ENCODE peak calls at places on chromosomes 6 and 20, in ten cellular contexts. One of them, this sample, is unnamed.

GRCh38 chr6:22078802-22079545 is 217.9 kb downstream of the PRL start:
- DNase-seq in KG1: no peak
- DNase-seq in CD4-positive, CD25-positive, alpha-beta regulatory T cell: no peak
- DNase-seq in occipital lobe: no peak
- DNase-seq in activated gamma-delta T cell treated with anti-CD3 and anti-CD28 coated beads, Interleukin-2, amount 50 U/mL, for 16 hours: no peak
- DNase-seq in IMR-90: no peak
- DNase-seq in neural progenitor cell: peak
- DNase-seq in SHP77: no peak
- DNase-seq in foreskin melanocyte: no peak
- DNase-seq in mucosa of gallbladder: no peak
- DNase-seq in this sample: no peak

GRCh38 chr20:60729119-60729900 is 522.8 kb upstream of the CDH4 start:
- DNase-seq in activated gamma-delta T cell treated with anti-CD3 and anti-CD28 coated beads, Interleukin-2, amount 50 U/mL, for 16 hours: no peak
- DNase-seq in neural progenitor cell: peak
- DNase-seq in mucosa of gallbladder: no peak
- DNase-seq in IMR-90: no peak
- DNase-seq in foreskin melanocyte: no peak
- DNase-seq in CD4-positive, CD25-positive, alpha-beta regulatory T cell: no peak
- DNase-seq in KG1: no peak
- DNase-seq in occipital lobe: no peak
- DNase-seq in SHP77: no peak
- DNase-seq in this sample: no peak

GRCh38 chr6:148969679-148970078 is 222.8 kb downstream of the UST start:
- DNase-seq in activated gamma-delta T cell treated with anti-CD3 and anti-CD28 coated beads, Interleukin-2, amount 50 U/mL, for 16 hours: no peak
- DNase-seq in CD4-positive, CD25-positive, alpha-beta regulatory T cell: no peak
- DNase-seq in mucosa of gallbladder: no peak
- DNase-seq in occipital lobe: no peak
- DNase-seq in IMR-90: peak
- DNase-seq in neural progenitor cell: peak
- DNase-seq in SHP77: no peak
- DNase-seq in foreskin melanocyte: no peak
- DNase-seq in KG1: no peak
- DNase-seq in this sample: peak

GRCh38 chr20:22425344-22426295 is 158.8 kb downstream of the FOXA2 start:
- DNase-seq in IMR-90: no peak
- DNase-seq in neural progenitor cell: no peak
- DNase-seq in foreskin melanocyte: no peak
- DNase-seq in occipital lobe: no peak
- DNase-seq in KG1: no peak
- DNase-seq in SHP77: no peak
- DNase-seq in activated gamma-delta T cell treated with anti-CD3 and anti-CD28 coated beads, Interleukin-2, amount 50 U/mL, for 16 hours: no peak
- DNase-seq in CD4-positive, CD25-positive, alpha-beta regulatory T cell: no peak
- DNase-seq in mucosa of gallbladder: no peak
- DNase-seq in this sample: no peak

GRCh38 chr20:17227669-17228623 is 1.1 kb downstream of the PCSK2 start:
- DNase-seq in foreskin melanocyte: no peak
- DNase-seq in KG1: no peak
- DNase-seq in mucosa of gallbladder: no peak
- DNase-seq in activated gamma-delta T cell treated with anti-CD3 and anti-CD28 coated beads, Interleukin-2, amount 50 U/mL, for 16 hours: no peak
- DNase-seq in CD4-positive, CD25-positive, alpha-beta regulatory T cell: no peak
- DNase-seq in SHP77: peak
- DNase-seq in neural progenitor cell: peak
- DNase-seq in occipital lobe: peak
- DNase-seq in IMR-90: peak
- DNase-seq in this sample: peak

GRCh38 chr20:54234991-54235390 is 27.1 kb downstream of the PFDN4 start:
- DNase-seq in SHP77: no peak
- DNase-seq in activated gamma-delta T cell treated with anti-CD3 and anti-CD28 coated beads, Interleukin-2, amount 50 U/mL, for 16 hours: no peak
- DNase-seq in CD4-positive, CD25-positive, alpha-beta regulatory T cell: no peak
- DNase-seq in KG1: no peak
- DNase-seq in foreskin melanocyte: no peak
- DNase-seq in neural progenitor cell: no peak
- DNase-seq in occipital lobe: no peak
- DNase-seq in IMR-90: no peak
- DNase-seq in mucosa of gallbladder: no peak
- DNase-seq in this sample: no peak

GRCh38 chr6:11277275-11278206 is 45.1 kb upstream of the NEDD9 start:
- DNase-seq in neural progenitor cell: peak
- DNase-seq in foreskin melanocyte: peak
- DNase-seq in KG1: no peak
- DNase-seq in CD4-positive, CD25-positive, alpha-beta regulatory T cell: peak
- DNase-seq in activated gamma-delta T cell treated with anti-CD3 and anti-CD28 coated beads, Interleukin-2, amount 50 U/mL, for 16 hours: no peak
- DNase-seq in occipital lobe: no peak
- DNase-seq in SHP77: no peak
- DNase-seq in mucosa of gallbladder: peak
- DNase-seq in IMR-90: peak
- DNase-seq in this sample: no peak

GRCh38 chr20:54267510-54268003 is 59.7 kb downstream of the PFDN4 start:
- DNase-seq in SHP77: no peak
- DNase-seq in occipital lobe: no peak
- DNase-seq in IMR-90: peak
- DNase-seq in foreskin melanocyte: peak
- DNase-seq in KG1: no peak
- DNase-seq in activated gamma-delta T cell treated with anti-CD3 and anti-CD28 coated beads, Interleukin-2, amount 50 U/mL, for 16 hours: no peak
- DNase-seq in CD4-positive, CD25-positive, alpha-beta regulatory T cell: no peak
- DNase-seq in mucosa of gallbladder: peak
- DNase-seq in neural progenitor cell: peak
- DNase-seq in this sample: no peak

GRCh38 chr6:160430203-160430602 is 82.0 kb downstream of the SLC22A3 start:
- DNase-seq in SHP77: no peak
- DNase-seq in foreskin melanocyte: no peak
- DNase-seq in KG1: no peak
- DNase-seq in occipital lobe: no peak
- DNase-seq in mucosa of gallbladder: no peak
- DNase-seq in CD4-positive, CD25-positive, alpha-beta regulatory T cell: no peak
- DNase-seq in neural progenitor cell: no peak
- DNase-seq in IMR-90: no peak
- DNase-seq in activated gamma-delta T cell treated with anti-CD3 and anti-CD28 coated beads, Interleukin-2, amount 50 U/mL, for 16 hours: no peak
- DNase-seq in this sample: no peak

GRCh38 chr6:136923116-136923953 is 1.2 kb downstream of the SLC35D3 start:
- DNase-seq in SHP77: no peak
- DNase-seq in occipital lobe: no peak
- DNase-seq in neural progenitor cell: peak
- DNase-seq in mucosa of gallbladder: no peak
- DNase-seq in IMR-90: no peak
- DNase-seq in CD4-positive, CD25-positive, alpha-beta regulatory T cell: peak
- DNase-seq in KG1: no peak
- DNase-seq in activated gamma-delta T cell treated with anti-CD3 and anti-CD28 coated beads, Interleukin-2, amount 50 U/mL, for 16 hours: no peak
- DNase-seq in foreskin melanocyte: no peak
- DNase-seq in this sample: peak

GRCh38 chr6:35392111-35392702 is 49.8 kb downstream of the PPARD start:
- DNase-seq in KG1: no peak
- DNase-seq in occipital lobe: no peak
- DNase-seq in foreskin melanocyte: no peak
- DNase-seq in neural progenitor cell: no peak
- DNase-seq in activated gamma-delta T cell treated with anti-CD3 and anti-CD28 coated beads, Interleukin-2, amount 50 U/mL, for 16 hours: no peak
- DNase-seq in mucosa of gallbladder: peak
- DNase-seq in SHP77: no peak
- DNase-seq in IMR-90: no peak
- DNase-seq in CD4-positive, CD25-positive, alpha-beta regulatory T cell: no peak
- DNase-seq in this sample: peak

GRCh38 chr6:111804627-111805235 is 68.5 kb downstream of the FYN start:
- DNase-seq in occipital lobe: no peak
- DNase-seq in KG1: no peak
- DNase-seq in foreskin melanocyte: peak
- DNase-seq in neural progenitor cell: no peak
- DNase-seq in CD4-positive, CD25-positive, alpha-beta regulatory T cell: peak
- DNase-seq in mucosa of gallbladder: no peak
- DNase-seq in IMR-90: peak
- DNase-seq in SHP77: no peak
- DNase-seq in activated gamma-delta T cell treated with anti-CD3 and anti-CD28 coated beads, Interleukin-2, amount 50 U/mL, for 16 hours: peak
- DNase-seq in this sample: no peak

GRCh38 chr6:37284781-37285180 is 26.8 kb upstream of the TMEM217 start:
- DNase-seq in activated gamma-delta T cell treated with anti-CD3 and anti-CD28 coated beads, Interleukin-2, amount 50 U/mL, for 16 hours: no peak
- DNase-seq in KG1: no peak
- DNase-seq in SHP77: no peak
- DNase-seq in occipital lobe: no peak
- DNase-seq in IMR-90: no peak
- DNase-seq in CD4-positive, CD25-positive, alpha-beta regulatory T cell: no peak
- DNase-seq in mucosa of gallbladder: no peak
- DNase-seq in foreskin melanocyte: no peak
- DNase-seq in neural progenitor cell: no peak
- DNase-seq in this sample: no peak

GRCh38 chr6:33318426-33319073 is 1.0 kb upstream of the ZBTB22 start:
- DNase-seq in mucosa of gallbladder: no peak
- DNase-seq in KG1: no peak
- DNase-seq in activated gamma-delta T cell treated with anti-CD3 and anti-CD28 coated beads, Interleukin-2, amount 50 U/mL, for 16 hours: no peak
- DNase-seq in occipital lobe: no peak
- DNase-seq in neural progenitor cell: no peak
- DNase-seq in CD4-positive, CD25-positive, alpha-beta regulatory T cell: no peak
- DNase-seq in foreskin melanocyte: no peak
- DNase-seq in SHP77: no peak
- DNase-seq in IMR-90: no peak
- DNase-seq in this sample: no peak

GRCh38 chr20:44014807-44015732 is 100.4 kb downstream of the TOX2 start:
- DNase-seq in SHP77: no peak
- DNase-seq in IMR-90: no peak
- DNase-seq in KG1: no peak
- DNase-seq in CD4-positive, CD25-positive, alpha-beta regulatory T cell: no peak
- DNase-seq in activated gamma-delta T cell treated with anti-CD3 and anti-CD28 coated beads, Interleukin-2, amount 50 U/mL, for 16 hours: no peak
- DNase-seq in foreskin melanocyte: no peak
- DNase-seq in occipital lobe: no peak
- DNase-seq in mucosa of gallbladder: no peak
- DNase-seq in neural progenitor cell: no peak
- DNase-seq in this sample: no peak

GRCh38 chr6:44122821-44123220 is 4.4 kb downstream of the MRPL14 start:
- DNase-seq in KG1: no peak
- DNase-seq in SHP77: no peak
- DNase-seq in CD4-positive, CD25-positive, alpha-beta regulatory T cell: peak
- DNase-seq in occipital lobe: no peak
- DNase-seq in activated gamma-delta T cell treated with anti-CD3 and anti-CD28 coated beads, Interleukin-2, amount 50 U/mL, for 16 hours: no peak
- DNase-seq in neural progenitor cell: no peak
- DNase-seq in foreskin melanocyte: peak
- DNase-seq in mucosa of gallbladder: no peak
- DNase-seq in IMR-90: no peak
- DNase-seq in this sample: no peak

GRCh38 chr20:3367125-3367524 is 40.3 kb downstream of the DNAAF9 start:
- DNase-seq in occipital lobe: no peak
- DNase-seq in neural progenitor cell: no peak
- DNase-seq in foreskin melanocyte: no peak
- DNase-seq in CD4-positive, CD25-positive, alpha-beta regulatory T cell: no peak
- DNase-seq in SHP77: no peak
- DNase-seq in IMR-90: no peak
- DNase-seq in mucosa of gallbladder: no peak
- DNase-seq in activated gamma-delta T cell treated with anti-CD3 and anti-CD28 coated beads, Interleukin-2, amount 50 U/mL, for 16 hours: no peak
- DNase-seq in KG1: no peak
- DNase-seq in this sample: no peak

GRCh38 chr6:66605011-66605410 is 898.0 kb upstream of the EYS start:
- DNase-seq in foreskin melanocyte: no peak
- DNase-seq in KG1: no peak
- DNase-seq in occipital lobe: no peak
- DNase-seq in mucosa of gallbladder: no peak
- DNase-seq in neural progenitor cell: no peak
- DNase-seq in activated gamma-delta T cell treated with anti-CD3 and anti-CD28 coated beads, Interleukin-2, amount 50 U/mL, for 16 hours: no peak
- DNase-seq in IMR-90: no peak
- DNase-seq in SHP77: no peak
- DNase-seq in CD4-positive, CD25-positive, alpha-beta regulatory T cell: no peak
- DNase-seq in this sample: no peak

GRCh38 chr6:126107475-126108121 is 121.3 kb downstream of the TRMT11 start:
- DNase-seq in activated gamma-delta T cell treated with anti-CD3 and anti-CD28 coated beads, Interleukin-2, amount 50 U/mL, for 16 hours: no peak
- DNase-seq in foreskin melanocyte: no peak
- DNase-seq in SHP77: no peak
- DNase-seq in occipital lobe: no peak
- DNase-seq in CD4-positive, CD25-positive, alpha-beta regulatory T cell: no peak
- DNase-seq in neural progenitor cell: peak
- DNase-seq in KG1: no peak
- DNase-seq in mucosa of gallbladder: no peak
- DNase-seq in IMR-90: no peak
- DNase-seq in this sample: no peak

GRCh38 chr6:37741757-37742400 is 44.2 kb upstream of the MDGA1 start:
- DNase-seq in KG1: no peak
- DNase-seq in occipital lobe: no peak
- DNase-seq in activated gamma-delta T cell treated with anti-CD3 and anti-CD28 coated beads, Interleukin-2, amount 50 U/mL, for 16 hours: no peak
- DNase-seq in CD4-positive, CD25-positive, alpha-beta regulatory T cell: peak
- DNase-seq in IMR-90: no peak
- DNase-seq in foreskin melanocyte: no peak
- DNase-seq in SHP77: no peak
- DNase-seq in neural progenitor cell: peak
- DNase-seq in mucosa of gallbladder: peak
- DNase-seq in this sample: no peak

GRCh38 chr20:36098364-36098763 is 56.2 kb upstream of the EPB41L1 start:
- DNase-seq in neural progenitor cell: no peak
- DNase-seq in activated gamma-delta T cell treated with anti-CD3 and anti-CD28 coated beads, Interleukin-2, amount 50 U/mL, for 16 hours: no peak
- DNase-seq in foreskin melanocyte: peak
- DNase-seq in mucosa of gallbladder: peak
- DNase-seq in IMR-90: peak
- DNase-seq in CD4-positive, CD25-positive, alpha-beta regulatory T cell: no peak
- DNase-seq in KG1: no peak
- DNase-seq in occipital lobe: no peak
- DNase-seq in SHP77: no peak
- DNase-seq in this sample: no peak